ENCODE peak calls at places on chromosome 18, in four cellular contexts. A, Q, H and I are unnamed samples.

GRCh38 chr18:62030091-62030985 is 137.5 kb upstream of the RNF152 start:
- DNase-seq in A (no peak), Q (no peak), H (no peak), I (peak)

GRCh38 chr18:61443311-61443710 is 110.1 kb downstream of the CDH20 start:
- DNase-seq in A (no peak), Q (no peak), H (no peak), I (no peak)

GRCh38 chr18:55503167-55503820 is 84.7 kb downstream of the TCF4 start:
- DNase-seq in A (no peak), Q (no peak), H (no peak), I (no peak)

GRCh38 chr18:41982942-41983660 is 28.1 kb downstream of the PIK3C3 start:
- DNase-seq in A (no peak), Q (no peak), H (no peak), I (no peak)

GRCh38 chr18:61333271-61333745 is at the start of gene CDH20:
- DNase-seq in A (no peak), Q (peak), H (no peak), I (no peak)

GRCh38 chr18:66513996-66514395 is 89.9 kb downstream of the CDH19 start:
- DNase-seq in A (no peak), Q (no peak), H (no peak), I (no peak)

GRCh38 chr18:27793013-27793412 is 383.9 kb downstream of the CDH2 start:
- DNase-seq in A (no peak), Q (no peak), H (no peak), I (no peak)

GRCh38 chr18:79049506-79049905 is 19.7 kb upstream of the ATP9B start:
- DNase-seq in A (no peak), Q (no peak), H (no peak), I (no peak)

GRCh38 chr18:61948842-61949438 is 56.1 kb upstream of the RNF152 start:
- DNase-seq in A (no peak), Q (no peak), H (no peak), I (no peak)

GRCh38 chr18:62716679-62717058 is 1.3 kb downstream of the PHLPP1 start:
- DNase-seq in A (no peak), Q (peak), H (peak), I (peak)

GRCh38 chr18:4888251-4888650 is 308.8 kb downstream of the AKAIN1 start:
- DNase-seq in A (no peak), Q (no peak), H (no peak), I (no peak)

GRCh38 chr18:49844903-49845302 is 31.6 kb upstream of the ACAA2 start:
- DNase-seq in A (no peak), Q (no peak), H (no peak), I (no peak)

GRCh38 chr18:79952996-79953559 is 1.6 kb upstream of the SLC66A2 start:
- DNase-seq in A (no peak), Q (peak), H (no peak), I (no peak)

GRCh38 chr18:31206064-31206463 is 43.4 kb upstream of the DSC1 start:
- DNase-seq in A (no peak), Q (no peak), H (no peak), I (no peak)

GRCh38 chr18:75477913-75478312 is 50.4 kb upstream of the SMIM21 start:
- DNase-seq in A (peak), Q (no peak), H (no peak), I (no peak)

GRCh38 chr18:49207373-49207772 is 253.1 kb downstream of the DYM start:
- DNase-seq in A (no peak), Q (no peak), H (no peak), I (no peak)

GRCh38 chr18:61743775-61744531 is 148.9 kb downstream of the RNF152 start:
- DNase-seq in A (no peak), Q (no peak), H (no peak), I (no peak)

GRCh38 chr18:58354791-58355190 is 274.1 kb downstream of the ALPK2 start:
- DNase-seq in A (no peak), Q (peak), H (no peak), I (no peak)

GRCh38 chr18:5630057-5630765 is 86.4 kb upstream of the EPB41L3 start:
- DNase-seq in A (peak), Q (peak), H (peak), I (peak)

GRCh38 chr18:46310258-46310657 is 206.1 kb downstream of the HAUS1 start:
- DNase-seq in A (no peak), Q (no peak), H (no peak), I (no peak)

GRCh38 chr18:53385889-53386288 is 838.6 kb downstream of the MBD2 start:
- DNase-seq in A (no peak), Q (no peak), H (no peak), I (no peak)

GRCh38 chr18:59839241-59839640 is 60.6 kb upstream of the PMAIP1 start:
- DNase-seq in A (no peak), Q (no peak), H (no peak), I (no peak)

GRCh38 chr18:28175930-28176673 is 828 bp downstream of the CDH2 start:
- DNase-seq in A (no peak), Q (peak), H (peak), I (no peak)

GRCh38 chr18:67513285-67513684 is 3.2 kb downstream of the DSEL start:
- DNase-seq in A (no peak), Q (no peak), H (no peak), I (no peak)